ENCODE peak calls at places on chromosomes 3 and 15, in five cellular contexts. N is substantia nigra, L is tibial artery, H is neuronal stem cell, Y is esophagus squamous epithelium. J is an unnamed sample.

GRCh38 chr3:193132247-193132646 is 108.8 kb upstream of the PLAAT1 start:
- DNase-seq in Y (no peak), H (no peak), L (no peak), N (no peak), J (no peak)

GRCh38 chr3:128195802-128196201 is 42.5 kb downstream of the EEFSEC start:
- DNase-seq in N (no peak), H (no peak), L (no peak), Y (no peak), J (no peak)

GRCh38 chr3:136186850-136187249 is 9.3 kb downstream of the MSL2 start:
- DNase-seq in H (no peak), L (no peak), N (no peak), Y (no peak), J (no peak)

GRCh38 chr3:170692720-170693119 is 106.8 kb upstream of the SLC7A14 start:
- DNase-seq in H (no peak), N (no peak), Y (no peak), L (no peak), J (no peak)

GRCh38 chr3:186331043-186331442 is 31.0 kb downstream of the DGKG start:
- DNase-seq in H (no peak), L (no peak), N (no peak), Y (no peak), J (no peak)

GRCh38 chr3:130834476-130834875 is 59.4 kb upstream of the ATP2C1 start:
- DNase-seq in N (no peak), L (no peak), H (no peak), Y (no peak), J (no peak)

GRCh38 chr3:154480033-154480432 is 50.0 kb upstream of the GPR149 start:
- DNase-seq in N (no peak), H (no peak), L (no peak), Y (no peak), J (no peak)

GRCh38 chr3:168040624-168041208 is 55.0 kb downstream of the GOLIM4 start:
- DNase-seq in N (no peak), L (no peak), H (no peak), Y (no peak), J (peak)

GRCh38 chr15:51024735-51025453 is 69.8 kb downstream of the TNFAIP8L3 start:
- DNase-seq in Y (no peak), N (no peak), H (no peak), L (no peak), J (no peak)

GRCh38 chr15:41982133-41982930 is 10.0 kb upstream of the EHD4 start:
- DNase-seq in Y (no peak), H (no peak), N (no peak), L (peak), J (peak)

GRCh38 chr3:161070980-161071663 is 34.0 kb downstream of the B3GALNT1 start:
- DNase-seq in N (no peak), L (no peak), H (no peak), Y (no peak), J (no peak)

GRCh38 chr3:134618986-134619615 is 31.7 kb downstream of the KY start:
- DNase-seq in Y (no peak), H (no peak), N (no peak), L (no peak), J (peak)

GRCh38 chr3:23900744-23901143 is 16.0 kb downstream of the NKIRAS1 start:
- DNase-seq in Y (no peak), N (no peak), H (no peak), L (no peak), J (no peak)

GRCh38 chr3:71447197-71447596 is 136.3 kb downstream of the FOXP1 start:
- DNase-seq in H (no peak), N (peak), Y (no peak), L (no peak), J (no peak)

GRCh38 chr3:27078246-27078913 is 290.8 kb downstream of the NEK10 start:
- DNase-seq in H (no peak), L (no peak), N (no peak), Y (no peak), J (no peak)

GRCh38 chr3:114606336-114606735 is 312.5 kb downstream of the TIGIT start:
- DNase-seq in N (no peak), H (no peak), Y (no peak), L (no peak), J (no peak)

GRCh38 chr3:117955196-117955595 is 1079.5 kb downstream of the IGSF11 start:
- DNase-seq in H (no peak), N (no peak), L (no peak), Y (no peak), J (no peak)

DNA sequence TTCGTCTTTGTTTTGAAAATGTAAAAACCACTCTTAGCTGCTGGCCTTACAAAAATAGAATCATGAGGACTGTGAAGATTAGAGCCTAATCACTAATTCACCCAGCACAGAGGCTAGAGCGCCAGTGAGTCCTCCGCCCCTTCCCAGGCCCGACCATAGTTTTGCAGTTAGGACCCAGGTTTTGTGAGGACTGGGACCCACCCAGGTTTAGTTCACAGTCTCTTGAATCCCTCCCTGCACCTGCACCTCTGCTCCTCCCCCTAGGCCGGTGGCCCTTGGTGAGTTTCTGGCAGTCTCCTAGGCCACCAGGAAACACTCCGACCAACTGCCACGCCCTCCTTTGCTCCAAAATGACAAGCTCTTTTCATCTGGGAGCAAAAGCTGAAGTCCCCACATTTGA is 136.0 kb upstream of the CCDC54 start:
- DNase-seq in Y (no peak), H (peak), L (peak), N (no peak), J (peak)
- H3K27ac ChIP-seq in Y (peak), H (no peak), L (peak), N (peak), J (no peak)

GRCh38 chr3:111999924-112000835 is 1.5 kb downstream of the TAGLN3 start:
- DNase-seq in Y (no peak), L (no peak), H (no peak), N (peak), J (no peak)
- H3K27ac ChIP-seq in Y (no peak), L (no peak), H (peak), N (no peak), J (peak)

DNA sequence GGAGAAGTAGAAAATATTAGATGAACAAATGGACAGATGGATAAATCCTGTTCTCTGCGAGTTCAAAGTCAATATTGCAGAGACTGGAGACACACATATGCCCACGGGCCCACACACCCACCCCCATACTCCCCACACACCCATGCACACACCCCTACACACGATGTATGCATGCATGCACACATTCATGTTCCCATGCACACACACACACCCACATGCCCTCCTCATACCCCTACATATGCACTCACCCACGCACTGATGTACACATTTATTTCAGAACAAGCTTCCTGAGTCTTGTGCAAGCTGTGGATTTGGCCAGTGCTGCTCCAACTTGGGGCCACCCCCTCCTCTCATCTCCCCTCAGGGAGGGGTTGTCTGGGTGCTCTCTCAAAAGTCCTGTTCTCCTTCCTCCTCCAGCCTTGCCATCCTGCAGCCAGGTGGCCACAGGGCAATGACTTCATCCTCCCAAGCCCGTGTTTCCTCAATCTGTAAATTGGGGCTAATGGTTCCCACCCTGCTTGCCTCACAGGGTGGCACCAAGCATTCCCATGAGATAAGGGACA is 16.4 kb downstream of the MAPKAPK3 start:
- DNase-seq in Y (no peak), L (no peak), N (no peak), H (no peak), J (no peak)
- H3K27ac ChIP-seq in Y (no peak), L (no peak), N (no peak), H (no peak), J (no peak)

DNA sequence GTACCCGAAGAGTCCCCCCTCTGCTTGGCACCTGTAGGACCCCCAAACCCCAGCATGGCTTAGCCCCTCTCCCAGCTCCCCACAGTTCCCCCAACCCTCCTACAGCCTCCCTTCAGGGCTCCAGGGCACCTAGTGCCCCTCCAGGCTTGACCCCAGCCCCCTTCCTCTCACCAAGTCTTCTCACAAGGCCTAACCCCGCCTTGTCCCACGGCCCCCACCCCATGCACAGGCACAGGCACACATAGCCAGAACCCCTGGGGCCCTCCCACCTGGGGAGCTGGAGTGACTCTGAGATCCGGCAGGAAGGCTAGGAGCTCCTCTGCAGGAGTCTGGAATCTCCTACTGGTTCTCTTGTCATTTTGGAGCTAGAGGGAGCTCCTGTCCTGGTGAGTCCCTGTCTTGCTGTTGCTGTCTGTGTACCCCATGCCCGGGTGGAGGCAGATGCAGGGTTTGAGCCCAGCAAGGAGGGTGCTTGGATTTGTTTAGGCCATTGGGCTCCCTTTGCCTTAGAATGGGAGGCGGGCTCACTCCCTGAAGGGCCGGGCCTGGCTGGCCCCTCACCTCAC is 39.6 kb downstream of the KLF13 start:
- DNase-seq in L (peak), N (no peak), H (no peak), Y (no peak), J (peak)
- H3K27ac ChIP-seq in L (peak), N (peak), H (no peak), Y (peak), J (no peak)

DNA sequence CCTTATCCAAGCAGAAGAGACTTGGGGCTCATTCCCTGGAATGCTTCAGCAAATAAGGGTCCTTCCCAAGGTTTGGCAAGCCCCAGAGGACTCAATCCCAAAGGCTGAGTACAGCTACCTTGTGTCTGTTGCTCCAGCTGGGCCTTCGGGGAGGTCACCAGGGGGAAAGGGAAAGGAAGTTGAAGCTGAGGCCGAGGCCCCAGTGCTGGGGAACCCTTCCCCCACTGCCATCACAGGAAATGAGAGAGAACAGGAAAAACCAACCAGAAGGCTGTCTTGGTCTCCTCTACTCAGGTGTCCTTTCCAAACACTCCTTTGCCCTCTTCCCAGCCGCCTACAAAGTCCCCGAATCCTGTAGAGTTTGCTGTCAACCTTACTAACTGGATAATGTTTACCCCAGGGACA is 5.7 kb downstream of the CSRNP1 start:
- DNase-seq in L (peak), N (peak), Y (no peak), H (no peak), J (peak)
- H3K27ac ChIP-seq in L (peak), N (peak), Y (peak), H (no peak), J (no peak)

GRCh38 chr15:59892995-59893394 is 111.1 kb upstream of the FOXB1 start:
- DNase-seq in N (no peak), L (no peak), Y (no peak), H (peak), J (peak)
- H3K27ac ChIP-seq in N (no peak), L (no peak), Y (no peak), H (no peak), J (no peak)

GRCh38 chr3:64717411-64717810 is 29.6 kb upstream of the ADAMTS9 start:
- DNase-seq in L (no peak), H (no peak), Y (no peak), N (no peak), J (no peak)

GRCh38 chr3:64717872-64718613 is 30.2 kb upstream of the ADAMTS9 start:
- DNase-seq in L (no peak), N (no peak), Y (no peak), H (no peak), J (no peak)

GRCh38 chr3:64716110-64716509 is 28.3 kb upstream of the ADAMTS9 start:
- DNase-seq in L (no peak), Y (no peak), H (no peak), N (no peak), J (no peak)

GRCh38 chr3:64715211-64715982 is 27.6 kb upstream of the ADAMTS9 start:
- DNase-seq in N (no peak), H (no peak), L (no peak), Y (no peak), J (no peak)
- H3K27ac ChIP-seq in N (no peak), H (no peak), L (peak), Y (no peak), J (no peak)

DNA sequence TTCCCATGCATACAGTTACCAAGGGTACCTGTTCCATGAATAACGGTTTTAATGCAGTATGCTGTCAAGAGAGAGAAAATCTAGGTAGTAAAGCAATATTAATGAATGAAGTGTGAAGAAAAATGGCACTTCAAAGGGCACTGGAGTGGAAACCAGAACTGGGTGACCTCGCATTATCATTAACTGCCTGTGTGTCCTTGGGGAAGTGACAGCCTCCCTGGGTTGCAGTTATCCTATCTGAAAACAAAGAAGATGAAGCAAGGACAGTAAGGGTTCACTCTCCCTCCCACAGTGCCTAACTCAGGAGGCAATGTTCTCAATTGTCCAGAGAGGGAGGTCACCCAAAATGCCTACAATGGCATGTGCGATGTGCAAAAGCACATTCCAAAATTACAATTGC is 15.1 kb downstream of the MTHFS start:
- DNase-seq in N (no peak), Y (no peak), H (no peak), L (no peak), J (no peak)
- H3K27ac ChIP-seq in N (no peak), Y (no peak), H (no peak), L (no peak), J (no peak)

J was measured in endodermal cell.